ENCODE peak calls at places on chromosomes 6 and 20, in four cellular contexts. One of them, this sample, is unnamed.

GRCh38 chr6:9044426-9044825 is 609.1 kb upstream of the SLC35B3 start:
- DNase-seq in heart left ventricle: no peak
- DNase-seq in HS-27A: no peak
- DNase-seq in type B pancreatic cell: no peak
- DNase-seq in this sample: no peak

GRCh38 chr6:168562576-168563151 is 121.7 kb downstream of the SMOC2 start:
- DNase-seq in heart left ventricle: no peak
- DNase-seq in HS-27A: no peak
- DNase-seq in type B pancreatic cell: peak
- DNase-seq in this sample: no peak

GRCh38 chr20:2874456-2874855 is 1.2 kb downstream of the PTPRA start:
- DNase-seq in heart left ventricle: no peak
- DNase-seq in HS-27A: no peak
- DNase-seq in type B pancreatic cell: no peak
- DNase-seq in this sample: no peak

GRCh38 chr6:37072526-37072925 is 67.1 kb downstream of the FGD2 start:
- DNase-seq in heart left ventricle: no peak
- DNase-seq in HS-27A: no peak
- DNase-seq in type B pancreatic cell: no peak
- DNase-seq in this sample: no peak

GRCh38 chr6:17418281-17419188 is 25.1 kb downstream of the CAP2 start:
- DNase-seq in heart left ventricle: no peak
- DNase-seq in HS-27A: peak
- DNase-seq in type B pancreatic cell: no peak
- DNase-seq in this sample: no peak

GRCh38 chr6:168226832-168227434 is 92.6 kb downstream of the DACT2 start:
- DNase-seq in heart left ventricle: no peak
- DNase-seq in HS-27A: no peak
- DNase-seq in type B pancreatic cell: no peak
- DNase-seq in this sample: no peak

GRCh38 chr6:145815875-145816274 is 1.3 kb upstream of the FBXO30 start:
- DNase-seq in heart left ventricle: no peak
- DNase-seq in HS-27A: no peak
- DNase-seq in type B pancreatic cell: no peak
- DNase-seq in this sample: no peak

GRCh38 chr6:74891358-74891811 is 314.5 kb downstream of the COL12A1 start:
- DNase-seq in heart left ventricle: no peak
- DNase-seq in HS-27A: no peak
- DNase-seq in type B pancreatic cell: no peak
- DNase-seq in this sample: no peak

GRCh38 chr20:47681977-47682812 is 103.1 kb downstream of the SULF2 start:
- DNase-seq in heart left ventricle: peak
- DNase-seq in HS-27A: no peak
- DNase-seq in type B pancreatic cell: no peak
- DNase-seq in this sample: no peak

GRCh38 chr6:8080338-8081151 is 16.4 kb upstream of the BLOC1S5 start:
- DNase-seq in heart left ventricle: no peak
- DNase-seq in HS-27A: no peak
- DNase-seq in type B pancreatic cell: no peak
- DNase-seq in this sample: no peak

GRCh38 chr20:43722153-43722505 is 4.7 kb downstream of the GTSF1L start:
- DNase-seq in heart left ventricle: no peak
- DNase-seq in HS-27A: no peak
- DNase-seq in type B pancreatic cell: no peak
- DNase-seq in this sample: no peak

GRCh38 chr6:34129753-34130152 is 16.1 kb downstream of the GRM4 start:
- DNase-seq in heart left ventricle: no peak
- DNase-seq in HS-27A: no peak
- DNase-seq in type B pancreatic cell: no peak
- DNase-seq in this sample: no peak

GRCh38 chr6:139344186-139344963 is 30.1 kb downstream of the CITED2 start:
- DNase-seq in heart left ventricle: no peak
- DNase-seq in HS-27A: no peak
- DNase-seq in type B pancreatic cell: no peak
- DNase-seq in this sample: no peak

GRCh38 chr6:132060591-132060990 is 109.4 kb upstream of the CCN2 start:
- DNase-seq in heart left ventricle: no peak
- DNase-seq in HS-27A: peak
- DNase-seq in type B pancreatic cell: no peak
- DNase-seq in this sample: peak

GRCh38 chr6:43475506-43475905 is 1.9 kb upstream of the TJAP1 start:
- DNase-seq in heart left ventricle: no peak
- DNase-seq in HS-27A: no peak
- DNase-seq in type B pancreatic cell: no peak
- DNase-seq in this sample: no peak

GRCh38 chr6:135739288-135739687 is 112.2 kb upstream of the PDE7B start:
- DNase-seq in heart left ventricle: no peak
- DNase-seq in HS-27A: peak
- DNase-seq in type B pancreatic cell: no peak
- DNase-seq in this sample: no peak

GRCh38 chr20:25017257-25017803 is 24.8 kb upstream of the APMAP start:
- DNase-seq in heart left ventricle: peak
- DNase-seq in HS-27A: no peak
- DNase-seq in type B pancreatic cell: no peak
- DNase-seq in this sample: no peak

GRCh38 chr6:128617285-128617684 is 96.9 kb upstream of the PTPRK start:
- DNase-seq in heart left ventricle: no peak
- DNase-seq in HS-27A: no peak
- DNase-seq in type B pancreatic cell: no peak
- DNase-seq in this sample: no peak

GRCh38 chr20:17825949-17826843 is 126.4 kb downstream of the BANF2 start:
- DNase-seq in heart left ventricle: peak
- DNase-seq in HS-27A: no peak
- DNase-seq in type B pancreatic cell: no peak
- DNase-seq in this sample: no peak

GRCh38 chr6:109978174-109979032 is at the start of gene GPR6:
- DNase-seq in heart left ventricle: peak
- DNase-seq in HS-27A: no peak
- DNase-seq in type B pancreatic cell: peak
- DNase-seq in this sample: no peak

GRCh38 chr20:40245829-40246228 is 443.2 kb downstream of the MAFB start:
- DNase-seq in heart left ventricle: no peak
- DNase-seq in HS-27A: no peak
- DNase-seq in type B pancreatic cell: no peak
- DNase-seq in this sample: no peak

GRCh38 chr6:43742931-43743632 is 26.9 kb upstream of the VEGFA start:
- DNase-seq in heart left ventricle: no peak
- DNase-seq in HS-27A: no peak
- DNase-seq in type B pancreatic cell: no peak
- DNase-seq in this sample: no peak

GRCh38 chr6:110137924-110138887 is 41.3 kb downstream of the WASF1 start:
- DNase-seq in heart left ventricle: no peak
- DNase-seq in HS-27A: no peak
- DNase-seq in type B pancreatic cell: no peak
- DNase-seq in this sample: no peak

GRCh38 chr6:35014786-35015185 is 125.7 kb downstream of the ANKS1A start:
- DNase-seq in heart left ventricle: no peak
- DNase-seq in HS-27A: no peak
- DNase-seq in type B pancreatic cell: no peak
- DNase-seq in this sample: no peak

GRCh38 chr20:39885975-39886649 is 802.9 kb downstream of the MAFB start:
- DNase-seq in heart left ventricle: peak
- DNase-seq in HS-27A: peak
- DNase-seq in type B pancreatic cell: no peak
- DNase-seq in this sample: peak

GRCh38 chr6:3231213-3232016 is 4.0 kb upstream of the TUBB2B start:
- DNase-seq in heart left ventricle: peak
- DNase-seq in HS-27A: no peak
- DNase-seq in type B pancreatic cell: peak
- DNase-seq in this sample: no peak

GRCh38 chr6:142071981-142072380 is 60.7 kb upstream of the GJE1 start:
- DNase-seq in heart left ventricle: no peak
- DNase-seq in HS-27A: no peak
- DNase-seq in type B pancreatic cell: no peak
- DNase-seq in this sample: no peak

GRCh38 chr6:140490086-140490485 is 1115.6 kb upstream of the CITED2 start:
- DNase-seq in heart left ventricle: no peak
- DNase-seq in HS-27A: no peak
- DNase-seq in type B pancreatic cell: no peak
- DNase-seq in this sample: no peak

GRCh38 chr6:109465772-109466171 is 10.2 kb upstream of the MICAL1 start:
- DNase-seq in heart left ventricle: no peak
- DNase-seq in HS-27A: no peak
- DNase-seq in type B pancreatic cell: no peak
- DNase-seq in this sample: no peak

GRCh38 chr6:36076178-36077088 is 48.8 kb downstream of the MAPK14 start:
- DNase-seq in heart left ventricle: no peak
- DNase-seq in HS-27A: no peak
- DNase-seq in type B pancreatic cell: no peak
- DNase-seq in this sample: no peak

GRCh38 chr6:57182017-57182432 is 9.9 kb downstream of the BAG2 start:
- DNase-seq in heart left ventricle: no peak
- DNase-seq in HS-27A: no peak
- DNase-seq in type B pancreatic cell: no peak
- DNase-seq in this sample: no peak

GRCh38 chr6:41424370-41425058 is 89.1 kb downstream of the NCR2 start:
- DNase-seq in heart left ventricle: peak
- DNase-seq in HS-27A: peak
- DNase-seq in type B pancreatic cell: peak
- DNase-seq in this sample: peak

GRCh38 chr6:166610104-166610503 is 16.9 kb downstream of the RPS6KA2 start:
- DNase-seq in heart left ventricle: no peak
- DNase-seq in HS-27A: no peak
- DNase-seq in type B pancreatic cell: no peak
- DNase-seq in this sample: no peak

GRCh38 chr6:71512256-71512655 is 223.6 kb downstream of the OGFRL1 start:
- DNase-seq in heart left ventricle: no peak
- DNase-seq in HS-27A: no peak
- DNase-seq in type B pancreatic cell: no peak
- DNase-seq in this sample: no peak

GRCh38 chr6:44269921-44270525 is at the start of gene TMEM151B:
- DNase-seq in heart left ventricle: no peak
- DNase-seq in HS-27A: no peak
- DNase-seq in type B pancreatic cell: no peak
- DNase-seq in this sample: no peak

GRCh38 chr6:8828376-8828775 is 393.0 kb upstream of the SLC35B3 start:
- DNase-seq in heart left ventricle: no peak
- DNase-seq in HS-27A: no peak
- DNase-seq in type B pancreatic cell: no peak
- DNase-seq in this sample: no peak

This sample was measured in Panc1.